ENCODE peak calls at places on chromosomes 12 and 14, in six cellular contexts. D is globus pallidus; U is SHP77; L is NCI-H1092 treated with DMSO at 0.1 percent for 48 hours; K is spleen; B is stimulated activated CD8-positive, alpha-beta memory T cell treated with anti-CD3 and anti-CD28 coated beads, Interleukin-4, amount 100 ng/mL, for 4 hours. P is an unnamed sample.

GRCh38 chr12:106480259-106480658 is 102.5 kb upstream of the RFX4 start:
- DNase-seq in U (no peak), L (no peak), D (no peak), K (no peak), B (no peak), P (no peak)

GRCh38 chr12:51419473-51420228 is 5.0 kb upstream of the SLC4A8 start:
- DNase-seq in D (no peak), L (peak), U (peak), K (no peak), B (no peak), P (no peak)

GRCh38 chr12:12333980-12334709 is 15.9 kb downstream of the MANSC1 start:
- DNase-seq in K (peak), B (peak), D (peak), L (peak), U (peak), P (peak)

GRCh38 chr12:62716037-62716436 is 218.9 kb downstream of the PPM1H start:
- DNase-seq in L (no peak), D (no peak), K (no peak), B (no peak), U (no peak), P (no peak)

GRCh38 chr14:105294142-105294597 is 6.6 kb downstream of the BRF1 start:
- DNase-seq in K (peak), B (no peak), D (no peak), L (peak), U (peak), P (peak)

GRCh38 chr14:73695997-73696396 is 18.2 kb downstream of the PNMA1 start:
- DNase-seq in L (no peak), K (no peak), D (no peak), U (no peak), B (no peak), P (no peak)

GRCh38 chr12:25682421-25682820 is 129.3 kb upstream of the LMNTD1 start:
- DNase-seq in D (no peak), L (no peak), K (no peak), B (no peak), U (no peak), P (no peak)

GRCh38 chr12:132453361-132454133 is 36.4 kb upstream of the FBRSL1 start:
- DNase-seq in L (no peak), D (no peak), B (no peak), U (no peak), K (peak), P (no peak)

GRCh38 chr12:94149781-94150482 is 1.6 kb downstream of the PLXNC1 start:
- DNase-seq in L (peak), D (no peak), K (no peak), B (no peak), U (no peak), P (no peak)

GRCh38 chr12:34218193-34219045 is 196.1 kb downstream of the ALG10 start:
- DNase-seq in L (peak), D (peak), B (peak), U (peak), K (peak), P (peak)

GRCh38 chr14:99722741-99723140 is 38.6 kb downstream of the CYP46A1 start:
- DNase-seq in U (no peak), L (no peak), B (no peak), D (no peak), K (peak), P (no peak)

GRCh38 chr14:60713513-60713912 is 10.6 kb downstream of the SIX4 start:
- DNase-seq in B (no peak), D (no peak), K (no peak), U (no peak), L (no peak), P (no peak)

GRCh38 chr12:28140404-28140803 is 49.9 kb upstream of the CCDC91 start:
- DNase-seq in L (no peak), B (no peak), D (no peak), U (no peak), K (no peak), P (no peak)

P was measured in activated T-helper 2 cell treated with anti-CD3 and anti-CD28 coated beads, Interferon-gamma antibody, Interleukin-2, Interleukin-4, amounts not matched to agents 10 μg/mL and 5 μg/mL and 100 μg/mL, durations not matched to agents 14 hours and 24 hours and 36 hours.